ENCODE peak calls at places on chromosomes 3 and 15, in four cellular contexts. L, P, K and G are unnamed samples.

GRCh38 chr15:31403606-31404005 is 77.0 kb downstream of the KLF13 start:
- DNase-seq in K (no peak), P (no peak), L (no peak), G (no peak)

GRCh38 chr15:22952826-22953579 is 27.2 kb downstream of the CYFIP1 start:
- DNase-seq in K (no peak), L (peak), P (no peak), G (no peak)

GRCh38 chr15:41546846-41547786 is 3.1 kb upstream of the RPAP1 start:
- DNase-seq in K (no peak), P (no peak), L (no peak), G (no peak)

GRCh38 chr15:66654718-66655375 is 47.2 kb upstream of the SMAD6 start:
- DNase-seq in K (no peak), L (no peak), P (no peak), G (no peak)

GRCh38 chr3:197168063-197168462 is 130.3 kb downstream of the DLG1 start:
- DNase-seq in L (no peak), K (no peak), P (no peak), G (no peak)

GRCh38 chr15:52558196-52558595 is 10.6 kb downstream of the ARPP19 start:
- DNase-seq in K (no peak), P (no peak), L (no peak), G (peak)

GRCh38 chr3:76765526-76765925 is 274.4 kb upstream of the ROBO2 start:
- DNase-seq in P (no peak), L (no peak), K (no peak), G (no peak)

GRCh38 chr3:141078200-141078599 is 27.1 kb downstream of the SPSB4 start:
- DNase-seq in L (no peak), K (no peak), P (no peak), G (no peak)

GRCh38 chr15:63835211-63835568 is 1.4 kb upstream of the HERC1 start:
- DNase-seq in P (no peak), L (no peak), K (no peak), G (no peak)

GRCh38 chr15:40358492-40359353 is 704 bp downstream of the DISP2 start:
- DNase-seq in P (no peak), K (peak), L (no peak), G (no peak)

GRCh38 chr15:28024889-28025250 is 74.2 kb downstream of the OCA2 start:
- DNase-seq in K (no peak), P (no peak), L (no peak), G (no peak)

GRCh38 chr15:70882361-70882760 is 9.9 kb downstream of the THAP10 start:
- DNase-seq in K (no peak), L (no peak), P (no peak), G (no peak)

GRCh38 chr3:101065962-101066361 is 72.7 kb upstream of the ABI3BP start:
- DNase-seq in P (peak), K (no peak), L (peak), G (no peak)

GRCh38 chr3:11565072-11565471 is 78.6 kb downstream of the VGLL4 start:
- DNase-seq in L (no peak), K (no peak), P (no peak), G (no peak)

GRCh38 chr3:144054766-144055165 is 83.1 kb downstream of the DIPK2A start:
- DNase-seq in L (no peak), P (no peak), K (no peak), G (no peak)

GRCh38 chr3:105417538-105418289 is 51.0 kb downstream of the ALCAM start:
- DNase-seq in L (no peak), K (no peak), P (no peak), G (no peak)

GRCh38 chr15:67126551-67127333 is 61.3 kb downstream of the SMAD3 start:
- DNase-seq in K (no peak), L (peak), P (no peak), G (no peak)

GRCh38 chr3:8320711-8321458 is 180.7 kb upstream of the LMCD1 start:
- DNase-seq in K (no peak), P (no peak), L (no peak), G (no peak)

GRCh38 chr3:8324727-8325126 is 176.9 kb upstream of the LMCD1 start:
- DNase-seq in P (peak), L (peak), K (peak), G (no peak)

GRCh38 chr3:8325306-8325705 is 176.3 kb upstream of the LMCD1 start:
- DNase-seq in L (no peak), P (no peak), K (no peak), G (no peak)

GRCh38 chr3:8318002-8318649 is 183.5 kb upstream of the LMCD1 start:
- DNase-seq in K (no peak), L (no peak), P (no peak), G (no peak)

DNA sequence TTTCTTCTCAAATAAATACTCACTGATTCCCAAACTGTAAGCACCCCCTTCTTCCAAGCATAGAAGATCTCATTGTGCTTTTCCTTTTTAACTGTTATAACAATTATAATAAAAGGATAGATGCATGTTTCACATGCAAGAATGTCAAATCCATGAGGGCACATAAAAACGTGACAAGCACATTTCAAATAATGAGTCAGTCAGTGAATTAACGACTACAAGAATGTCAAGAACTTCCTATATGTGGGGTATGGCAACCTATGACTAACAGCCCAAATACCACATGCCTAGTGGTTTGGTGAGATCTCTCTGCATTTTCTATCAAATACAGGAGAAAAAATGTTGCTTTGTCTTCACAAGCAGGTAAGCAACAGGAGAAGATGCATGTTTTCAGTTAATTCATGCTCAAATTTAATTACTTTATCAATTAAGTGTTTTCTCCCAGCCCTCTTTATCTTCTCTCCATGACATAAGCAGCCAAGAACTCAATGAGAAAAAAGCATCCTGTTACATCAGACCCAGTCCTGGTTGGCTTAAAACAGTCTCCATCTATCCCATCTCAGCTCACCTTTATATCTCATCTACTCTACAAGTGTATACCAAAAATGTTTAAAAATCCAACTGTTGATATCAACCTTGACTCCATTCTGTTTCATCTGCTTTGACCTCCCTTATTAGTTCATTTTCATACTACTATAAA is 181.5 kb upstream of the LMCD1 start:
- DNase-seq in L (no peak), K (no peak), P (peak), G (no peak)
- TF ChIP-seq PBX3 in L (no peak), K (no peak), P (no peak), G (no peak)

GRCh38 chr3:15440891-15441290 is 13.5 kb downstream of the EAF1 start:
- DNase-seq in P (no peak), K (no peak), L (no peak), G (no peak)
- TF ChIP-seq PBX3 in P (no peak), K (no peak), L (no peak), G (no peak)

GRCh38 chr3:13479332-13479581 is 849 bp upstream of the HDAC11 start:
- DNase-seq in L (peak), K (peak), P (peak), G (no peak)
- TF ChIP-seq PBX3 in L (no peak), K (no peak), P (no peak), G (no peak)

DNA sequence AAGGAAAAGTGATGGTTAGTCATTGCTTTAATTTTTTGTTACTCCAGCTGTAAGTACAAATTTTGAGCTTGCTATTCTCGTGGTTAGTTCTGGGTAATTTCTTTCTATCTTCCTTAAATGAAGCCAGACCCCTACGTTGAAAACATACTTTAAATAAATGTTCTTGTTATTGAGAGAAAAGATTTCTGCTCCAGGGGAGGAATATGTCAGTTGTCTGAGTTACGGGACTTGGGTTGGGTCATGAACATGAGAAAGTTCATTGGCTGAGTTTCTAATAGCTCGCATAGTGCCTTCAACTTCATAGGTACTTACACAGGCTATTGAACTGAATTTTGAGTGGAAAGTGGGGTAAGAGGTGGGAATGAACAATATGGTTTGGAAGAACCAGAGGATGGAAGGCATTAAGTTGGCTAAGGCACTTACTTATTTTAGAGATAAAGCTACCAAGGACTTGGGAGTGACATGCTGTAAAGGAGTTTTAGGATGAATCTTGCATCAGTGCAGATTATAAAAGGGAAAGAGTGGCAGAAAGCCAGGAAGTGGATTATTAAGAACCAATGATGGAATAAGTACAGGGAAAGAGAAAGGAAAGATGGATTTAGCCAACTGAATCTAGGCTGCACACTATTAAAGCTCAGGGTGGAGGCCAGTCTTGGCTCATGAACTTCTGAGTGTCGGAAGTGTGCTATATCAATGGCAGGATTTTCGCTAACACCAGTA is 1.4 kb downstream of the RPSA start:
- DNase-seq in P (no peak), K (no peak), L (no peak), G (no peak)
- TF ChIP-seq PBX3 in P (no peak), K (no peak), L (no peak), G (no peak)

GRCh38 chr3:176919836-176920760 is 277.2 kb downstream of the TBL1XR1 start:
- DNase-seq in L (peak), P (no peak), K (no peak), G (no peak)
- TF ChIP-seq PBX3 in L (no peak), P (no peak), K (no peak), G (no peak)

DNA sequence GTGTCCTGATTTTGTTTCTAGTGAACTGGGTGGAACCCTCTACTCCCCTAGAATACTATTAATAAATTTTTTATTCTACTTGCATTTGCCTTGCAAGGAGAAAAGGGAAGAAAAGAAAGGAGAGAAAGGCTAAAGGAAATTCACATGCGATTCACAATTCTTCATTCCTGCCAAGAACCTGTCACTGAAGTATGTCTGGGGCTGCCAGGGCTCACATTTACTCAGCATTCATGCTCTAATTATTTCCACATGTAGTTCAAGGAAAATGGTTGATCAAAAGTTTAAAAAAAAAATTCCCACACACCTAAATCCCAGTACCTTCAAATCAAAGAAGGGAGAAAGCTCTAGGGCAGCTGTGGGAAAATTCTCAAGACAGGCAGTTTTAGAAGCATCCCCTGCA is 24.9 kb downstream of the FSTL1 start:
- DNase-seq in L (no peak), P (no peak), K (peak), G (no peak)
- TF ChIP-seq PBX3 in L (no peak), P (no peak), K (peak), G (no peak)

DNA sequence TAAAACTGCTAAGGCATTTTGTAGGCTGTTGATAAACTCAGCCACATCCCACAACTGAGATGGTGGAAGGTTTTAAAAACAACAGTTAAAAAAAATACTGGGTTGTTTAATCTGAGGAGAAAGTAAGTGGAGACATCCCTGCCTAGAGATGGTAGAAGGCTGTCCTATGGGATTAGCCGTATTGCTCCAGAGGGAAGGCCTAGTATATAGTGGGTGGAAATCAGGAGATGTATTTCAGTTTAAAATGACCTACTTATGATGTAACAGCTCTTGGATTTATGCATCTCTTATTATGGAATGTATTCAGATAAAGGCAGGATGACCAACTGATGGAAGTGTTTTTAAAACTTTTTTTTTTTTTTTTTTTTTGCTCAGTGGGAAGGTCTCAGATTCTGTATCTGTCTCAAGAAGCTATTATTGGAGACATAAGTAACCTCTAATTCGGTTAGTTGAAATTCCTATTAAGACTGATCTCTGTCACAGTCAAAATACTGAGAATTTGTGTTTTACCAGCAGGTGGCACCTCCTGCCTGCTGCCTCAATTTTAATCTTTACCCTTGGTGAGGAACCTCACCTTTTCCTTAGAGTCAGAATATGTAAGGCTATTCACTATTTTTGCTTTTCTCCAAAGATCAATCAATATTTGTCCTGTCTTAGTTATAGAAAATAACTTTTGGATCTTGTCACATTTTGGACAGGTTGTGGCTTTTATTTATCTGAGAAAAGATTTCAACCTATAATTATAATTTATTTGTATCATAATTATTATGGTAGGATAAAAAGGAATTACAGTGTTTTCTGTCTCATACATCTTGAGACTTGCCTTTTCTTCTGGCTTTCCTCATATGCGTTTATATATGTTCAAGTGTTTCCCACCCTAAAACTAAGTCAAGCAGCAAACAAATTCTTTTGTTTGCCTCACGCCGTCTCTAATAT is 63.0 kb downstream of the VPS8 start:
- DNase-seq in P (peak), K (peak), L (peak), G (no peak)
- TF ChIP-seq PBX3 in P (no peak), K (no peak), L (no peak), G (no peak)

DNA sequence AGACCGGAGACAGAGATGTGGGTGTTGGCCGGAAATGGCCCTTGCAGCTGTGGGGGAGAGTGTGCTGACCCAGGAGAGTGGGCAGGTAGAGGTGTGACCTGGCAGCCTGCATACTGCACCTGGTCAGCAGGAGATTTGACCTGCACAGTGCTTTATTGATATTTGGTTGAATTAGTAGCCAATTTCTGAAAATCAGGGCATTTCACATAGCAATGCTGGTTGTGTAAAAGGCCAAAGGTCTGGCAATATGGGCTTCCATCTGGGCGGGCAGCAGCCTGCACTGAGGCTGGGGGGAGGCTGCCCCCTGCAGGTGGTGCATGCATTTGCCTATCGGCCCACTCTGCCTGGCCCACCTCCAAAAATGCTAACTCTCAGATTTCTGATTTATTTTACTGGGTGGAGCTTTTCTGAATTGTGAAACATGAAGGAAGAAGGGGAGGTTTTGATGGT is 9.4 kb upstream of the MGLL start:
- DNase-seq in P (no peak), K (peak), L (no peak), G (no peak)
- TF ChIP-seq PBX3 in P (no peak), K (no peak), L (no peak), G (no peak)

GRCh38 chr3:42498791-42499477 is 3.5 kb upstream of the VIPR1 start:
- DNase-seq in K (no peak), L (no peak), P (no peak), G (no peak)
- TF ChIP-seq PBX3 in K (no peak), L (no peak), P (no peak), G (no peak)

GRCh38 chr3:124576565-124577493 is 153.4 kb upstream of the UMPS start:
- DNase-seq in P (no peak), L (no peak), K (no peak), G (peak)
- TF ChIP-seq PBX3 in P (no peak), L (no peak), K (no peak), G (no peak)